ENCODE peak calls at places on chromosome 12, in ten cellular contexts. S is mammary epithelial cell; D is IMR-90; T is AG04449; B is mesothelial cell of epicardium; X is lung; H is WERI-Rb-1; Y is left ventricle myocardium inferior; L is dorsolateral prefrontal cortex; G is CD8-positive, alpha-beta T cell. N is an unnamed sample.

GRCh38 chr12:113422929-113423669 is 919 bp downstream of the SDSL start:
- DNase-seq in L (no peak), D (peak; percentile 9), B (no peak), H (no peak), Y (no peak), X (no peak), G (no peak), S (peak; percentile 30), T (no peak), N (no peak)

GRCh38 chr12:32918890-32919791 is 22.6 kb upstream of the PKP2 start:
- DNase-seq in S (peak; percentile 90), H (peak; percentile 21), Y (no peak), X (no peak), D (peak; percentile 27), G (no peak), B (no peak), T (no peak), L (no peak), N (no peak)

GRCh38 chr12:112408621-112409020 is 784 bp downstream of the RPL6 start:
- DNase-seq in L (no peak), H (no peak), S (peak; percentile 15), T (no peak), G (no peak), D (no peak), B (no peak), Y (no peak), X (no peak), N (no peak)

GRCh38 chr12:82440885-82441284 is 82.6 kb downstream of the METTL25 start:
- DNase-seq in S (no peak), T (no peak), H (no peak), X (no peak), D (peak; percentile 4), G (no peak), L (no peak), Y (no peak), B (no peak), N (no peak)

GRCh38 chr12:85029456-85029855 is 6.6 kb downstream of the TSPAN19 start:
- DNase-seq in L (no peak), T (no peak), S (peak; percentile 14), G (no peak), Y (no peak), B (no peak), H (no peak), X (no peak), D (peak; percentile 26), N (no peak)

GRCh38 chr12:114904254-114905003 is 220.5 kb upstream of the TBX3 start:
- DNase-seq in L (no peak), S (peak; percentile 58), T (no peak), H (no peak), D (peak; percentile 85), Y (no peak), B (no peak), G (no peak), X (no peak), N (no peak)

GRCh38 chr12:76014007-76014406 is 17.6 kb downstream of the PHLDA1 start:
- DNase-seq in B (no peak), Y (no peak), D (no peak), S (no peak), L (no peak), T (no peak), X (no peak), H (no peak), G (no peak), N (no peak)

GRCh38 chr12:116183741-116184141 is 93.8 kb downstream of the MED13L start:
- DNase-seq in L (no peak), X (no peak), S (no peak), H (no peak), T (no peak), G (no peak), D (peak; percentile 47), Y (no peak), B (no peak), N (no peak)

GRCh38 chr12:89252284-89252683 is 100.0 kb downstream of the DUSP6 start:
- DNase-seq in H (no peak), G (no peak), D (peak; percentile 76), T (no peak), S (peak; percentile 55), L (no peak), X (no peak), Y (no peak), B (no peak), N (no peak)

GRCh38 chr12:130953783-130954543 is at the start of gene ADGRD1:
- DNase-seq in G (no peak), B (no peak), Y (peak; percentile 71), S (no peak), L (no peak), X (peak; percentile 81), D (peak; percentile 3), T (no peak), H (no peak), N (peak; percentile 77)

DNA sequence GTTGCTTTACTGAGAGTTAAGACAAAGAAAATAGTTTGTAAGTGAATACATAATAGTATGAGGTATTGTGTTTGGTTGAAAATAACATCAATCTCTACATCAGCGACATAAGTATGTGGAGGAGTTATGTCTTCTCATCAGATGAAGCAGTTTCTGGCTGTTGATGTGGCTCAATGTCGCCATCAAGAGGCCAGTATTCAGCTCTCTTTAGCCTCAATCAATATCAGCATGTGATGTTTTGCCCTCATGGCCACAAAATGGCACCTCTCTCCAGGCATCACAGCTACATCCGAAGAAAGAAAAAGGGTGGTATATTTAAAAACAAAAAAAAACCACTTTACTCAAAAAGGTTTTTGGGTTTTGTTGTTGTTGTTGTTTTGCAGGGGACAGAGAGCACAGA is 302.3 kb upstream of the TMEM132C start:
- DNase-seq in D (no peak), G (no peak), T (no peak), B (no peak), L (no peak), X (no peak), Y (no peak), S (no peak), H (no peak), N (no peak)
- TF ChIP-seq CTCF in D (no peak), G (no peak), T (peak; percentile 57), B (no peak), L (no peak), X (no peak), Y (peak; percentile 27), S (no peak), H (peak; percentile 28), N (peak; percentile 46)

GRCh38 chr12:118120579-118121363 is 15.2 kb upstream of the PEBP1 start:
- DNase-seq in S (peak; percentile 40), B (peak; percentile 28), Y (peak; percentile 76), G (peak; percentile 54), H (peak; percentile 75), X (peak; percentile 74), L (peak; percentile 55), T (no peak), D (peak; percentile 61), N (no peak)
- TF ChIP-seq CTCF in S (peak; percentile 37), B (peak; percentile 69), Y (peak; percentile 85), G (peak; percentile 75), H (peak; percentile 57), X (peak; percentile 25), L (peak; percentile 76), T (peak; percentile 80), D (peak; percentile 50), N (peak; percentile 87)

DNA sequence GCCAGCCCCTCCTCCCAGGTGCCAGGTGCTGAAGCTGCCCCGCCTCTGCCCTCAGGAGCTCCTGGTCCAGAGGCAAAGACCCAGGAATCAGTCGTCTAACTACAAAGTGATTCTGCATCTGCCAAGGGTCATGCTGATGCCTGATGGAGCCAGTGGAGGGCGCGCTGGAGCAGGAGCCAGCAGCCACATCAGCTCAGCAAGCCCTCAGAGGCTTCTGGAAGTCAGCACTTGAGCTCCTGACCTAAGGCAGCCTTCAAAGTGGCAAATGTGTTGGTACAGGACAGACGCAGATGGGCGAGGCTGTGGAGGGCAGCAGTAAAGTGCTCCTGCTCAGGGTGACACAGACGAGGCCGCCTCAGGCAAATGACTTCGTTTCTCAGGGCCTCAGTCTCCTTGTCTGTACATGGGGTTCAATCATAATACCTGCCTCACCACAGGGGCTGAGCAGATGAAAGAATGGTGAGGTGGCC is 10.9 kb downstream of the C12orf43 start:
- DNase-seq in L (no peak), S (peak; percentile 32), H (peak; percentile 49), G (peak; percentile 24), T (no peak), B (no peak), X (no peak), Y (no peak), D (peak; percentile 23), N (no peak)
- TF ChIP-seq CTCF in L (peak; percentile 36), S (peak; percentile 67), H (peak; percentile 88), G (peak; percentile 50), T (peak; percentile 81), B (no peak), X (peak; percentile 19), Y (peak; percentile 45), D (peak; percentile 61), N (peak; percentile 65)

GRCh38 chr12:96289067-96289466 is 94.9 kb downstream of the ELK3 start:
- DNase-seq in H (no peak), B (no peak), T (no peak), L (no peak), Y (no peak), S (no peak), D (no peak), X (no peak), G (no peak), N (no peak)

GRCh38 chr12:96285158-96285557 is 91.0 kb downstream of the ELK3 start:
- DNase-seq in L (no peak), Y (no peak), X (no peak), D (no peak), T (no peak), H (no peak), G (no peak), B (no peak), S (no peak), N (no peak)
- TF ChIP-seq CTCF in L (no peak), Y (no peak), X (no peak), D (no peak), T (no peak), H (no peak), G (no peak), B (no peak), S (no peak), N (no peak)